ENCODE peak calls at places on chromosomes 7 and 10, in four cellular contexts. One of them, this sample, is unnamed.

GRCh38 chr7:16652888-16653287 is 6.9 kb downstream of the BZW2 start:
- DNase-seq in K562: no peak
- DNase-seq in HCT116: no peak
- DNase-seq in HepG2: no peak
- DNase-seq in this sample: no peak

GRCh38 chr10:12165036-12165435 is 30.7 kb downstream of the NUDT5 start:
- DNase-seq in K562: no peak
- DNase-seq in HCT116: no peak
- DNase-seq in HepG2: no peak
- DNase-seq in this sample: no peak

GRCh38 chr7:118259115-118259514 is 34.6 kb downstream of the ANKRD7 start:
- DNase-seq in K562: no peak
- DNase-seq in HepG2: no peak
- DNase-seq in HCT116: no peak
- DNase-seq in this sample: no peak

GRCh38 chr7:128396357-128396756 is 13.4 kb downstream of the IMPDH1 start:
- DNase-seq in HepG2: no peak
- DNase-seq in HCT116: no peak
- DNase-seq in K562: no peak
- DNase-seq in this sample: no peak

GRCh38 chr10:7192831-7193348 is 217.9 kb downstream of the SFMBT2 start:
- DNase-seq in HCT116: no peak
- DNase-seq in K562: no peak
- DNase-seq in HepG2: no peak
- DNase-seq in this sample: no peak

GRCh38 chr10:112492736-112493135 is 45.7 kb downstream of the VTI1A start:
- DNase-seq in HCT116: no peak
- DNase-seq in HepG2: no peak
- DNase-seq in K562: no peak
- DNase-seq in this sample: no peak

GRCh38 chr10:85447690-85448089 is 918.9 kb downstream of the GRID1 start:
- DNase-seq in K562: no peak
- DNase-seq in HCT116: no peak
- DNase-seq in HepG2: no peak
- DNase-seq in this sample: no peak

GRCh38 chr10:84265378-84265777 is 20.5 kb downstream of the RGR start:
- DNase-seq in K562: no peak
- DNase-seq in HepG2: no peak
- DNase-seq in HCT116: no peak
- DNase-seq in this sample: no peak

GRCh38 chr10:95530561-95530960 is 30.6 kb downstream of the SORBS1 start:
- DNase-seq in HCT116: no peak
- DNase-seq in HepG2: no peak
- DNase-seq in K562: no peak
- DNase-seq in this sample: no peak

GRCh38 chr10:69583106-69583505 is 9.9 kb upstream of the NEUROG3 start:
- DNase-seq in HepG2: no peak
- DNase-seq in K562: no peak
- DNase-seq in HCT116: no peak
- DNase-seq in this sample: no peak

GRCh38 chr10:120386896-120387295 is 70.1 kb upstream of the PLPP4 start:
- DNase-seq in K562: no peak
- DNase-seq in HCT116: no peak
- DNase-seq in HepG2: no peak
- DNase-seq in this sample: no peak

GRCh38 chr10:69843923-69844322 is 42.2 kb downstream of the COL13A1 start:
- DNase-seq in HCT116: no peak
- DNase-seq in HepG2: no peak
- DNase-seq in K562: no peak
- DNase-seq in this sample: no peak

GRCh38 chr7:19442016-19442785 is 266.6 kb downstream of the POLR1F start:
- DNase-seq in K562: peak
- DNase-seq in HCT116: peak
- DNase-seq in HepG2: no peak
- DNase-seq in this sample: peak

GRCh38 chr10:62025901-62026879 is 124.7 kb downstream of the ARID5B start:
- DNase-seq in HCT116: no peak
- DNase-seq in K562: no peak
- DNase-seq in HepG2: no peak
- DNase-seq in this sample: no peak

GRCh38 chr7:140213684-140214074 is 36.9 kb upstream of the KDM7A start:
- DNase-seq in K562: no peak
- DNase-seq in HepG2: no peak
- DNase-seq in HCT116: no peak
- DNase-seq in this sample: no peak

GRCh38 chr7:151345576-151345975 is 4.0 kb downstream of the NUB1 start:
- DNase-seq in HCT116: no peak
- DNase-seq in HepG2: no peak
- DNase-seq in K562: no peak
- DNase-seq in this sample: no peak

GRCh38 chr7:18337023-18337422 is 158.5 kb upstream of the HDAC9 start:
- DNase-seq in HepG2: no peak
- DNase-seq in HCT116: no peak
- DNase-seq in K562: no peak
- DNase-seq in this sample: no peak

GRCh38 chr7:2381881-2382509 is 21.4 kb upstream of the CHST12 start:
- DNase-seq in K562: no peak
- DNase-seq in HCT116: no peak
- DNase-seq in HepG2: no peak
- DNase-seq in this sample: no peak

GRCh38 chr7:95586951-95587301 is 9.4 kb downstream of the PDK4 start:
- DNase-seq in HepG2: no peak
- DNase-seq in K562: no peak
- DNase-seq in HCT116: no peak
- DNase-seq in this sample: no peak
- H3K4me3 ChIP-seq in HepG2: no peak
- H3K4me3 ChIP-seq in K562: no peak
- H3K4me3 ChIP-seq in HCT116: no peak
- H3K4me3 ChIP-seq in this sample: no peak

DNA sequence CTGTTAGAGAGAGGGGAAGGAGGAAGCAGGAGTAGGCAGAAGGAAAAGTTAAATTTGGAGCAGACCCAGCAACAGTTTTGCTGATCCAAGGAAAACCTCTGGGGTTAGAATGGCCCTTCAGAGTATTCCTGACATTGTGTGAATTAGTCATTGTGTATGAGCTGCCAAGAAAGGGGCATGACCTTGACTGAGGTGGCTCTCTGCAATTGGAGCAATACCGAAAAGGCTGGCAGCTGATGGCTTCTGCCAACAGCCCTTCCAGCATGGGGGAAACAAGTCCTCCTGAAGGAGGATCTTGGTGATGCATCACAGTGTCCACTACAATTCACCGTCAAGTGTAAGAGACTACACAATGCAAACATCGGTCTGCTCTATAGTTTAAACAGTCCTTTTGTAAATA is 20.6 kb upstream of the WASL start:
- DNase-seq in HCT116: peak
- DNase-seq in K562: no peak
- DNase-seq in HepG2: peak
- DNase-seq in this sample: peak
- TF ChIP-seq SIN3A in HCT116: no peak
- TF ChIP-seq SIN3A in K562: no peak
- TF ChIP-seq SIN3A in HepG2: no peak
- TF ChIP-seq SIN3A in this sample: no peak

GRCh38 chr10:36452851-36453250 is 672.5 kb upstream of the ANKRD30A start:
- DNase-seq in K562: no peak
- DNase-seq in HepG2: no peak
- DNase-seq in HCT116: no peak
- DNase-seq in this sample: no peak
- TF ChIP-seq TCF7L2 in K562: no peak
- TF ChIP-seq TCF7L2 in HepG2: no peak
- TF ChIP-seq TCF7L2 in HCT116: no peak
- TF ChIP-seq TCF7L2 in this sample: no peak

GRCh38 chr7:141511370-141512335 is 39.6 kb upstream of the AGK start:
- DNase-seq in HCT116: no peak
- DNase-seq in HepG2: no peak
- DNase-seq in K562: no peak
- DNase-seq in this sample: no peak
- H3K4me3 ChIP-seq in HCT116: no peak
- H3K4me3 ChIP-seq in HepG2: no peak
- H3K4me3 ChIP-seq in K562: no peak
- H3K4me3 ChIP-seq in this sample: peak

GRCh38 chr7:155762639-155763038 is 49.6 kb downstream of the SHH start:
- DNase-seq in HCT116: no peak
- DNase-seq in K562: no peak
- DNase-seq in HepG2: no peak
- DNase-seq in this sample: no peak

GRCh38 chr7:155765458-155765857 is 46.8 kb downstream of the SHH start:
- DNase-seq in K562: no peak
- DNase-seq in HCT116: no peak
- DNase-seq in HepG2: no peak
- DNase-seq in this sample: no peak

GRCh38 chr7:155763721-155764431 is 48.4 kb downstream of the SHH start:
- DNase-seq in HepG2: no peak
- DNase-seq in HCT116: no peak
- DNase-seq in K562: no peak
- DNase-seq in this sample: no peak

GRCh38 chr7:155763122-155763521 is 49.1 kb downstream of the SHH start:
- DNase-seq in K562: no peak
- DNase-seq in HepG2: no peak
- DNase-seq in HCT116: no peak
- DNase-seq in this sample: no peak

DNA sequence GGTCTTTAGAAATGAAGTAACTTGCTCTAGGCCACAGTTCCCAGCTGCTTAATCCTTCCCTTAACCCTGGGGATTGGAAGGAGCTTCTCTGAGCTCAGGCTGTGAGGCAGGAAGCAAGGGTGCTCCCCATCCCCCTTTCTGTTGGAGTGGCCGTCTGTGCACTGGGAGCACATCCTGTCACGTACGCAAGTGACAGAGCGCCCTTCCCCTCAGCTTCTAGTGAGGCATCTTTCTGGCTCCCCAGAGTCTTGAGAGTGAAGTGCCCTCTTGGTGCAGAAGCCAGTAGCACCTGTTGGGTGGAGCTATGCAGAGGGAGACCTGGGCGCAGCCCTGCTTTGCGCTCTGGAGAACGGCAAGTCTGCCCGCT is 47.8 kb downstream of the SHH start:
- DNase-seq in K562: no peak
- DNase-seq in HepG2: no peak
- DNase-seq in HCT116: no peak
- DNase-seq in this sample: no peak
- TF ChIP-seq SIN3A in K562: no peak
- TF ChIP-seq SIN3A in HepG2: no peak
- TF ChIP-seq SIN3A in HCT116: no peak
- TF ChIP-seq SIN3A in this sample: no peak